ENCODE peak calls at places on chromosomes 1 and 21, in six cellular contexts. One of them, this sample, is unnamed.

GRCh38 chr1:10791117-10791951 is 5.1 kb downstream of the CASZ1 start:
- DNase-seq in sigmoid colon: no peak
- DNase-seq in AG09319: no peak
- DNase-seq in GM13976: no peak
- DNase-seq in cardiac fibroblast: no peak
- DNase-seq in OCI-LY7: no peak
- DNase-seq in this sample: no peak

GRCh38 chr1:8182034-8182761 is 135.7 kb upstream of the SLC45A1 start:
- DNase-seq in sigmoid colon: no peak
- DNase-seq in AG09319: no peak
- DNase-seq in GM13976: peak
- DNase-seq in cardiac fibroblast: peak
- DNase-seq in OCI-LY7: no peak
- DNase-seq in this sample: peak

GRCh38 chr1:232422098-232422497 is 207.8 kb downstream of the SIPA1L2 start:
- DNase-seq in sigmoid colon: no peak
- DNase-seq in AG09319: no peak
- DNase-seq in GM13976: no peak
- DNase-seq in cardiac fibroblast: peak
- DNase-seq in OCI-LY7: no peak
- DNase-seq in this sample: no peak

GRCh38 chr21:43203523-43204080 is 34.8 kb downstream of the CRYAA start:
- DNase-seq in sigmoid colon: peak
- DNase-seq in AG09319: no peak
- DNase-seq in GM13976: no peak
- DNase-seq in cardiac fibroblast: no peak
- DNase-seq in OCI-LY7: no peak
- DNase-seq in this sample: no peak

GRCh38 chr1:915295-916172 is 8.2 kb upstream of the SAMD11 start:
- DNase-seq in sigmoid colon: peak
- DNase-seq in AG09319: no peak
- DNase-seq in GM13976: no peak
- DNase-seq in cardiac fibroblast: no peak
- DNase-seq in OCI-LY7: no peak
- DNase-seq in this sample: no peak

GRCh38 chr1:119139393-119139792 is 1.1 kb downstream of the WARS2 start:
- DNase-seq in sigmoid colon: no peak
- DNase-seq in AG09319: no peak
- DNase-seq in GM13976: peak
- DNase-seq in cardiac fibroblast: no peak
- DNase-seq in OCI-LY7: peak
- DNase-seq in this sample: peak

GRCh38 chr1:53134961-53135734 is 7.3 kb downstream of the SLC1A7 start:
- DNase-seq in sigmoid colon: peak
- DNase-seq in AG09319: no peak
- DNase-seq in GM13976: no peak
- DNase-seq in cardiac fibroblast: peak
- DNase-seq in OCI-LY7: no peak
- DNase-seq in this sample: no peak

GRCh38 chr21:44618504-44618903 is 6.6 kb downstream of the KRTAP10-8 start:
- DNase-seq in sigmoid colon: peak
- DNase-seq in AG09319: no peak
- DNase-seq in GM13976: no peak
- DNase-seq in cardiac fibroblast: peak
- DNase-seq in OCI-LY7: peak
- DNase-seq in this sample: no peak

GRCh38 chr1:205004296-205004813 is 38.7 kb upstream of the CNTN2 start:
- DNase-seq in sigmoid colon: no peak
- DNase-seq in AG09319: no peak
- DNase-seq in GM13976: no peak
- DNase-seq in cardiac fibroblast: no peak
- DNase-seq in OCI-LY7: no peak
- DNase-seq in this sample: no peak

GRCh38 chr1:20571427-20571826 is 17.5 kb upstream of the CDA start:
- DNase-seq in sigmoid colon: no peak
- DNase-seq in AG09319: no peak
- DNase-seq in GM13976: no peak
- DNase-seq in cardiac fibroblast: no peak
- DNase-seq in OCI-LY7: no peak
- DNase-seq in this sample: no peak

GRCh38 chr1:84271452-84272273 is 29.8 kb upstream of the SAMD13 start:
- DNase-seq in sigmoid colon: no peak
- DNase-seq in AG09319: peak
- DNase-seq in GM13976: peak
- DNase-seq in cardiac fibroblast: no peak
- DNase-seq in OCI-LY7: peak
- DNase-seq in this sample: peak

GRCh38 chr1:232163533-232163932 is 466.4 kb downstream of the SIPA1L2 start:
- DNase-seq in sigmoid colon: no peak
- DNase-seq in AG09319: no peak
- DNase-seq in GM13976: no peak
- DNase-seq in cardiac fibroblast: no peak
- DNase-seq in OCI-LY7: no peak
- DNase-seq in this sample: no peak

GRCh38 chr1:222754386-222755139 is 17.6 kb downstream of the FAM177B start:
- DNase-seq in sigmoid colon: peak
- DNase-seq in AG09319: peak
- DNase-seq in GM13976: no peak
- DNase-seq in cardiac fibroblast: peak
- DNase-seq in OCI-LY7: no peak
- DNase-seq in this sample: no peak

GRCh38 chr21:25281134-25281533 is 326.1 kb downstream of the MRPL39 start:
- DNase-seq in sigmoid colon: no peak
- DNase-seq in AG09319: no peak
- DNase-seq in GM13976: no peak
- DNase-seq in cardiac fibroblast: no peak
- DNase-seq in OCI-LY7: no peak
- DNase-seq in this sample: no peak

GRCh38 chr1:109319114-109319513 is 12.3 kb upstream of the MYBPHL start:
- DNase-seq in sigmoid colon: no peak
- DNase-seq in AG09319: no peak
- DNase-seq in GM13976: no peak
- DNase-seq in cardiac fibroblast: no peak
- DNase-seq in OCI-LY7: no peak
- DNase-seq in this sample: no peak

GRCh38 chr1:43557744-43558245 is 27.1 kb downstream of the PTPRF start:
- DNase-seq in sigmoid colon: peak
- DNase-seq in AG09319: no peak
- DNase-seq in GM13976: no peak
- DNase-seq in cardiac fibroblast: no peak
- DNase-seq in OCI-LY7: no peak
- DNase-seq in this sample: no peak

GRCh38 chr1:32639489-32640075 is 10.8 kb downstream of the ZBTB8OS start:
- DNase-seq in sigmoid colon: no peak
- DNase-seq in AG09319: no peak
- DNase-seq in GM13976: no peak
- DNase-seq in cardiac fibroblast: no peak
- DNase-seq in OCI-LY7: no peak
- DNase-seq in this sample: no peak

GRCh38 chr1:37851271-37851670 is 8.1 kb downstream of the MTF1 start:
- DNase-seq in sigmoid colon: no peak
- DNase-seq in AG09319: no peak
- DNase-seq in GM13976: no peak
- DNase-seq in cardiac fibroblast: no peak
- DNase-seq in OCI-LY7: no peak
- DNase-seq in this sample: no peak

GRCh38 chr1:196464545-196464944 is 143.7 kb downstream of the KCNT2 start:
- DNase-seq in sigmoid colon: no peak
- DNase-seq in AG09319: peak
- DNase-seq in GM13976: no peak
- DNase-seq in cardiac fibroblast: no peak
- DNase-seq in OCI-LY7: no peak
- DNase-seq in this sample: no peak

GRCh38 chr1:116666090-116666489 is 1.4 kb downstream of the IGSF3 start:
- DNase-seq in sigmoid colon: no peak
- DNase-seq in AG09319: no peak
- DNase-seq in GM13976: no peak
- DNase-seq in cardiac fibroblast: no peak
- DNase-seq in OCI-LY7: no peak
- DNase-seq in this sample: peak

DNA sequence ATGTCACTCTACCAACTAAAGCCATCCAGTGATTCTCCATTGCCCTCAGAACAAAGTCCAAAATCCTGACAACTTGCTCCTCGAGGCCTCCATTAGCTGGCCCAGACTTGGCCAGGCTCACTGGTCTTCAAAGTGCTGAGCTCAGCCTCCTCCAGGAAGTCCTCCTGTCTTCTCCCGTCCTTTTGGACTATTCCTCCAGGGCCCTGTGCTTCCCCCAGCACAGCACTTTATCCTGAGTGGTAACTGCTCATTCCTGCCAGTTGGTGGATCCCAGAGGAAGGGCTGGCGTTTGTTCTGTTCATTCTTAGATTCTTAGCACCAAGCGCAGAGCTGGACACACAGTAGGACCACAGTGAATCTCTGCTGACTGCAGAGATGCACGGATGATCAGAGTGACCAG is 179.9 kb downstream of the PTPRU start:
- DNase-seq in sigmoid colon: no peak
- DNase-seq in AG09319: no peak
- DNase-seq in GM13976: no peak
- DNase-seq in cardiac fibroblast: no peak
- DNase-seq in OCI-LY7: no peak
- DNase-seq in this sample: no peak
- TF ChIP-seq CTCF in sigmoid colon: no peak
- TF ChIP-seq CTCF in AG09319: peak
- TF ChIP-seq CTCF in GM13976: no peak
- TF ChIP-seq CTCF in cardiac fibroblast: no peak
- TF ChIP-seq CTCF in OCI-LY7: no peak
- TF ChIP-seq CTCF in this sample: no peak

DNA sequence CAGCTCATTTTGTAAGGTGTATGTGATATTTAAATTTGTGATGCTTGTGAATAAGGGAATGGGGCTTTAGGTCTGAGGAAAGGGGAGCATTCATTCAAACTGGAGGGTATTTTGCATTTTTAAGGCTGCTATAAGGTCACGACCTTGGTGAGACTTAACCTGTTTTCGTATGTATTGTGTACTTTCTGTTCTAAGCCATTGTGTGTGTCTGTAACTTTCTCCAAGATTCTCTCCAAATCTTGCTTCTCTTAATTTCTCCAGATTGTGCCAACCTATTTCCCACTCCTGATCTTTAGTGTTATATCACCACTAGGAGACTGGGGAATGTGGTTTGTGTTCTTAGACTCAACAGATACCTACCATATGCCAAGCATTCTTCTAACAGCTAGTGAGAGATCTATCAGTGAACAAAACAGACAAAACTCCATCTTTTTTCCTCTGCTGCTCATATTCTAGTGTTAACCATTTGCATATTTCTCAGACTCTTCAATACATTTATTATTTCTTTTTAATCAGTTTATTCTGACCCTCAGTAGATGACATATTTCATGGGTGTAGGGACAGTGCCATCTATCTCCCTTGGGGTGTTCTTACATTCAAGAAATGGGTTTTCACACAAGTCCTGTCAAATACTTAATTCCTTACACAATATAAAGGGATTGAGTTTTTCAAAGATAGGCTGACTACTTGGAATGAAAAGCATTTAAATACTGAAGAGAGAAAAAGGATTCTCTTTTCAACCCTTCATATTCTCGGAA is 27.5 kb downstream of the ATP1B1 start:
- DNase-seq in sigmoid colon: no peak
- DNase-seq in AG09319: no peak
- DNase-seq in GM13976: no peak
- DNase-seq in cardiac fibroblast: no peak
- DNase-seq in OCI-LY7: peak
- DNase-seq in this sample: no peak
- TF ChIP-seq CTCF in sigmoid colon: peak
- TF ChIP-seq CTCF in AG09319: peak
- TF ChIP-seq CTCF in GM13976: peak
- TF ChIP-seq CTCF in cardiac fibroblast: no peak
- TF ChIP-seq CTCF in OCI-LY7: peak
- TF ChIP-seq CTCF in this sample: peak

DNA sequence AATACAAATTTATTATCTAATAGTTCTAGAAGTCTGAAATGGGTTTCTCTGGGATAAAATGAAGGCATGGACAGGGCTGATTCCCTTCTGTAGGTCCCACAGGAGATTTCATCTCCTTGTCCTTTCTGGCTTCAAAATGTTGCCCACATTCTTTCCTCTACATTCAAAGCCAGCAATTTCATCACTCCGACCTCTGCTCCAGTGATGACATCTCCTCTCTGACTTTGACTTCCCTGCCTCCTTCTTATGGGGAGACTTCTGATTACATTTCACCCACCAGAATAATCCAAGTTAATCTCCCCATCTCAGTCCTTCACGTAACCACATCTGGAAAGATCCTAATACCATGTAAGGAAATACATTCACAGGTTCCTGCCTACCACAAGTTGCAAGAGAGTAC is 358.0 kb upstream of the C1orf87 start:
- DNase-seq in sigmoid colon: no peak
- DNase-seq in AG09319: no peak
- DNase-seq in GM13976: no peak
- DNase-seq in cardiac fibroblast: peak
- DNase-seq in OCI-LY7: no peak
- DNase-seq in this sample: no peak
- TF ChIP-seq CTCF in sigmoid colon: no peak
- TF ChIP-seq CTCF in AG09319: no peak
- TF ChIP-seq CTCF in GM13976: no peak
- TF ChIP-seq CTCF in cardiac fibroblast: no peak
- TF ChIP-seq CTCF in OCI-LY7: no peak
- TF ChIP-seq CTCF in this sample: no peak

GRCh38 chr1:25120286-25120685 is 112.0 kb downstream of the SYF2 start:
- DNase-seq in sigmoid colon: no peak
- DNase-seq in AG09319: no peak
- DNase-seq in GM13976: no peak
- DNase-seq in cardiac fibroblast: no peak
- DNase-seq in OCI-LY7: no peak
- DNase-seq in this sample: no peak

GRCh38 chr1:25116832-25117231 is 115.5 kb downstream of the SYF2 start:
- DNase-seq in sigmoid colon: no peak
- DNase-seq in AG09319: no peak
- DNase-seq in GM13976: no peak
- DNase-seq in cardiac fibroblast: no peak
- DNase-seq in OCI-LY7: no peak
- DNase-seq in this sample: no peak

GRCh38 chr1:25118554-25118953 is 113.7 kb downstream of the SYF2 start:
- DNase-seq in sigmoid colon: no peak
- DNase-seq in AG09319: no peak
- DNase-seq in GM13976: no peak
- DNase-seq in cardiac fibroblast: no peak
- DNase-seq in OCI-LY7: no peak
- DNase-seq in this sample: no peak

GRCh38 chr1:25112400-25112799 is 119.9 kb downstream of the SYF2 start:
- DNase-seq in sigmoid colon: no peak
- DNase-seq in AG09319: no peak
- DNase-seq in GM13976: no peak
- DNase-seq in cardiac fibroblast: no peak
- DNase-seq in OCI-LY7: no peak
- DNase-seq in this sample: no peak

DNA sequence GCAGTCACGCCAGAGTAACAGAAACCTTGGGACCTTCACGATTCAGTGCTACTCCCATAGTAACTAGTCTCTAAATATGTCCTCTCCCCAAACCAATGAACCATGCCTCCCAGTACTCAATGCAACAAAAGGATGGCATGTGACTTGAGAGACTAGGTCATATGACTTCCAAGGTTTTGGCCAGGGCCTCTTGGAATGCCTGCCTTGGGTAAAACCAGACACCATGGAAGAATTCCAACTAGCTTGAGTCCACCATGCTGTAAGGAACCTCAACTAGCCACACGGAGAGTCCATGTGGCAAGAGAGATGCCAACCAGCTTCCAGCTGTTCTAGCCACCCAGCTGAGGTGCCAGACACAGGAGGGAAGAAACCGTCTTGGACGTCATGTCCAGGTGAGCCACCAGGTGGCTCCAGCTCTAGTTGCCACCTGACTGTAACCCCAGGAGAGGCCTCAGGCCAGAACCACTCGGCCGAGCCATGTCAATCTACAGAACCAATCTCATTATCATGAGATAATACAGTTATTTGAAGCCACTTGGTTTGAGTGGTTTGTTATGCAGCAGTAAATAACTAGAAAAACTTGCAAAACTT is 115.0 kb downstream of the SYF2 start:
- DNase-seq in sigmoid colon: no peak
- DNase-seq in AG09319: no peak
- DNase-seq in GM13976: no peak
- DNase-seq in cardiac fibroblast: no peak
- DNase-seq in OCI-LY7: peak
- DNase-seq in this sample: no peak
- TF ChIP-seq CTCF in sigmoid colon: no peak
- TF ChIP-seq CTCF in AG09319: no peak
- TF ChIP-seq CTCF in GM13976: peak
- TF ChIP-seq CTCF in cardiac fibroblast: peak
- TF ChIP-seq CTCF in OCI-LY7: peak
- TF ChIP-seq CTCF in this sample: no peak

This sample was measured in GM20000.